ENCODE peak calls at places on chromosomes 2 and 18, in four cellular contexts. O, K, X and J are unnamed samples.

GRCh38 chr2:69291004-69291650 is 95.9 kb downstream of the GFPT1 start:
- DNase-seq in K (no peak), X (no peak), O (no peak), J (no peak)

GRCh38 chr2:198664349-198664748 is 793.4 kb downstream of the SATB2 start:
- DNase-seq in X (no peak), K (no peak), O (no peak), J (no peak)

GRCh38 chr18:65983750-65984149 is 232.9 kb downstream of the CDH7 start:
- DNase-seq in K (no peak), X (peak), O (no peak), J (no peak)

GRCh38 chr2:45643095-45643494 is 8.4 kb upstream of the PRKCE start:
- DNase-seq in O (no peak), X (no peak), K (peak), J (no peak)

GRCh38 chr18:54284967-54285785 is 15.9 kb downstream of the POLI start:
- DNase-seq in O (no peak), X (peak), K (no peak), J (no peak)

GRCh38 chr2:152573168-152573567 is 144.1 kb downstream of the PRPF40A start:
- DNase-seq in O (no peak), K (no peak), X (peak), J (no peak)

GRCh38 chr2:118718921-118719320 is 128.5 kb downstream of the EN1 start:
- DNase-seq in O (no peak), K (no peak), X (no peak), J (no peak)

GRCh38 chr2:11592671-11593574 is 59.1 kb downstream of the GREB1 start:
- DNase-seq in K (no peak), O (no peak), X (no peak), J (no peak)

GRCh38 chr2:66987747-66988146 is 409.4 kb upstream of the ETAA1 start:
- DNase-seq in O (no peak), X (no peak), K (no peak), J (no peak)

GRCh38 chr2:67346718-67347407 is 50.3 kb upstream of the ETAA1 start:
- DNase-seq in K (no peak), X (no peak), O (no peak), J (no peak)

GRCh38 chr18:61545281-61546245 is 212.3 kb downstream of the CDH20 start:
- DNase-seq in K (no peak), X (no peak), O (no peak), J (no peak)

GRCh38 chr2:8676915-8677645 is 4.8 kb upstream of the ID2 start:
- DNase-seq in O (peak), K (peak), X (peak), J (no peak)

GRCh38 chr18:31684279-31685096 is at the start of gene B4GALT6:
- DNase-seq in K (peak), O (no peak), X (no peak), J (no peak)

GRCh38 chr2:86518498-86518897 is 44.7 kb downstream of the CHMP3 start:
- DNase-seq in X (peak), O (no peak), K (peak), J (peak)

GRCh38 chr2:63665806-63666205 is 77.0 kb downstream of the MDH1 start:
- DNase-seq in X (no peak), O (no peak), K (no peak), J (no peak)

GRCh38 chr2:178924817-178925216 is 117.6 kb upstream of the TTN start:
- DNase-seq in X (no peak), K (no peak), O (no peak), J (no peak)

GRCh38 chr2:97693476-97693875 is 19.9 kb upstream of the ZAP70 start:
- DNase-seq in K (no peak), X (no peak), O (no peak), J (no peak)

GRCh38 chr2:236847538-236848263 is 238.0 kb upstream of the COPS8 start:
- DNase-seq in X (no peak), O (no peak), K (peak), J (no peak)

GRCh38 chr2:11680181-11680900 is 10.3 kb upstream of the NTSR2 start:
- DNase-seq in X (no peak), K (peak), O (no peak), J (no peak)

GRCh38 chr18:7645756-7646155 is 78.6 kb downstream of the PTPRM start:
- DNase-seq in X (no peak), K (no peak), O (peak), J (no peak)

GRCh38 chr2:145751634-145752033 is 1231.7 kb upstream of the ZEB2 start:
- DNase-seq in X (peak), K (peak), O (no peak), J (no peak)

GRCh38 chr2:237546876-237547395 is 19.4 kb upstream of the PRLH start:
- DNase-seq in O (no peak), X (no peak), K (no peak), J (no peak)

GRCh38 chr2:9057939-9058761 is 54.7 kb upstream of the MBOAT2 start:
- DNase-seq in K (no peak), O (no peak), X (no peak), J (no peak)

DNA sequence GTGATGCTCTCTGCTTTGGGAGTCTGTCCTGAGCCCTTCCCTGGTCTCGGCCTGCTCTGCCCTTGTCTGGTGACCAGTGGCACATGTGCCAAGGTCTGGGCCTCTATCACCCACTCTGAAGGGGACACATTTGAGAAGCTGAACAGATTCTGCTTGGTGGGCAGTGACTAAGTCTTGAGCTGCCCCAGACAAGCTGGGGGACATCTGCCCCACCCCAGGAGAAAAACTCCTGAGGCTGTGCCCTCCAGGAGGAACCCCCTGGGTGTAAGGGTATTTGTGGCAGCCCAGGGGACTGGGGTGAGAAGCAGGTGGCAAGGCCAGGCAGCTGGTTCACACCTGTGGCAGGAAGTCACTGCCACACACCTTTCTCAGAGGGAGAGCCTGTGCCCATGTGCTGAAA is 342.1 kb downstream of the DYSF start:
- DNase-seq in K (no peak), O (no peak), X (no peak), J (no peak)
- H3K27ac ChIP-seq in K (no peak), O (no peak), X (no peak), J (no peak)

DNA sequence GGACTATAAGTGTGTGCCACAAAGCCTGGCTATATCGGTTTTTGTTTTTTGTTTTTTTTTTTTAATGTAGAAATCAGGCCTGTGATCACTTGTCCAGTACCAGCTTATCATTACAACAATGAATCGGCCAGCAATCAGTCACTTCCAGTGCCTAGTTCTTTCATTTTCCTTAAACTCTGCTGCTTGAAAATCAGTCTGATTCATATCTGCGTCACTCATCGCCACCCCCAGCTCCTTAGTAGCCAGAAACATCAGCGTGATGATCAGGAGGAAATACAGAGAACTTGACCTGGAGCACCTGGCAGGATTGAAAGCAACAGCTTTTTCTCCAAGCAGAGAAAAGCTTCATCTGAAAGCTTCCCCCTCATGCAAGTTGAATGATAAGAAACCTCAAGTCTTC is 75.4 kb downstream of the SPTBN1 start:
- DNase-seq in O (no peak), X (no peak), K (no peak), J (no peak)
- H3K27ac ChIP-seq in O (peak), X (no peak), K (no peak), J (no peak)

GRCh38 chr2:223042704-223043118 is 9.3 kb upstream of the KCNE4 start:
- DNase-seq in O (no peak), X (peak), K (no peak), J (no peak)
- H3K27ac ChIP-seq in O (no peak), X (peak), K (no peak), J (no peak)

GRCh38 chr2:173159794-173160463 is 84.3 kb downstream of the MAP3K20 start:
- DNase-seq in O (peak), X (peak), K (peak), J (no peak)
- H3K27ac ChIP-seq in O (peak), X (no peak), K (no peak), J (no peak)